ENCODE peak calls at places on chromosomes 11 and 22, in five cellular contexts. N, A, U, J and L are unnamed samples.

GRCh38 chr11:130711193-130711592 is 205.1 kb downstream of the SNX19 start:
- DNase-seq in N (no peak), A (no peak), U (no peak), J (no peak), L (no peak)

GRCh38 chr11:68354181-68354872 is 41.9 kb downstream of the LRP5 start:
- DNase-seq in N (peak), A (no peak), U (no peak), J (no peak), L (no peak)

GRCh38 chr11:46112961-46113617 is 8.2 kb downstream of the PHF21A start:
- DNase-seq in N (no peak), A (no peak), U (peak), J (no peak), L (peak)

GRCh38 chr11:5272395-5273017 is 2.8 kb upstream of the HBE1 start:
- DNase-seq in N (no peak), A (no peak), U (no peak), J (no peak), L (no peak)

GRCh38 chr11:77547863-77548551 is 41.7 kb upstream of the AQP11 start:
- DNase-seq in N (peak), A (peak), U (peak), J (peak), L (peak)

GRCh38 chr22:42994276-42994916 is 20.6 kb downstream of the PACSIN2 start:
- DNase-seq in N (no peak), A (no peak), U (no peak), J (no peak), L (no peak)

GRCh38 chr11:125874556-125875124 is 12.8 kb upstream of the HYLS1 start:
- DNase-seq in N (no peak), A (peak), U (peak), J (peak), L (peak)

GRCh38 chr11:62449451-62449851 is 30.6 kb downstream of the SCGB1A1 start:
- DNase-seq in N (peak), A (no peak), U (no peak), J (no peak), L (no peak)

GRCh38 chr11:46273511-46274205 is 3.8 kb upstream of the CREB3L1 start:
- DNase-seq in N (no peak), A (no peak), U (no peak), J (no peak), L (no peak)

GRCh38 chr22:41437198-41437597 is 9.4 kb downstream of the TOB2 start:
- DNase-seq in N (no peak), A (no peak), U (no peak), J (no peak), L (no peak)

GRCh38 chr22:19716041-19716828 is 1.9 kb downstream of the SEPTIN5 start:
- DNase-seq in N (no peak), A (no peak), U (no peak), J (no peak), L (no peak)

GRCh38 chr22:49586873-49587272 is 240.8 kb downstream of the BRD1 start:
- DNase-seq in N (no peak), A (no peak), U (no peak), J (no peak), L (no peak)

GRCh38 chr22:29195118-29195963 is 10.4 kb upstream of the EMID1 start:
- DNase-seq in N (no peak), A (no peak), U (no peak), J (no peak), L (no peak)

GRCh38 chr11:94876645-94877445 is 96.5 kb downstream of the CWC15 start:
- DNase-seq in N (peak), A (peak), U (no peak), J (peak), L (peak)

GRCh38 chr22:40928657-40929056 is 22.5 kb upstream of the RBX1 start:
- DNase-seq in N (no peak), A (no peak), U (no peak), J (no peak), L (no peak)

GRCh38 chr11:34030386-34030785 is 21.1 kb upstream of the CAPRIN1 start:
- DNase-seq in N (no peak), A (no peak), U (no peak), J (no peak), L (no peak)

GRCh38 chr11:64897381-64898075 is 19.1 kb upstream of the EHD1 start:
- DNase-seq in N (no peak), A (no peak), U (no peak), J (no peak), L (no peak)

GRCh38 chr22:25282671-25283561 is 63.5 kb downstream of the CRYBB2 start:
- DNase-seq in N (no peak), A (no peak), U (peak), J (no peak), L (no peak)

GRCh38 chr11:76600124-76600655 is 70.4 kb downstream of the LRRC32 start:
- DNase-seq in N (no peak), A (no peak), U (no peak), J (no peak), L (no peak)

GRCh38 chr11:69314555-69314954 is 20.6 kb downstream of the MYEOV start:
- DNase-seq in N (no peak), A (no peak), U (no peak), J (no peak), L (no peak)

GRCh38 chr11:64848214-64848778 is 3.8 kb upstream of the CDC42BPG start:
- DNase-seq in N (no peak), A (no peak), U (peak), J (no peak), L (no peak)

GRCh38 chr22:45891471-45891995 is 85.4 kb downstream of the WNT7B start:
- DNase-seq in N (no peak), A (no peak), U (no peak), J (no peak), L (no peak)

GRCh38 chr11:109422755-109423113 is 744 bp downstream of the C11orf87 start:
- DNase-seq in N (no peak), A (no peak), U (no peak), J (no peak), L (no peak)

GRCh38 chr11:18534230-18534629 is 7.5 kb upstream of the TSG101 start:
- DNase-seq in N (no peak), A (no peak), U (no peak), J (no peak), L (no peak)

GRCh38 chr11:79400717-79401330 is 40.0 kb downstream of the TENM4 start:
- DNase-seq in N (no peak), A (no peak), U (peak), J (no peak), L (peak)

GRCh38 chr22:38569972-38570840 is at the start of gene DMC1:
- DNase-seq in N (peak), A (no peak), U (peak), J (peak), L (peak)

GRCh38 chr11:120052196-120052775 is 85.6 kb downstream of the TRIM29 start:
- DNase-seq in N (no peak), A (no peak), U (no peak), J (no peak), L (no peak)

GRCh38 chr11:12157241-12157661 is 46.9 kb downstream of the MICAL2 start:
- DNase-seq in N (no peak), A (no peak), U (no peak), J (no peak), L (peak)

GRCh38 chr11:120807414-120808150 is 216.3 kb upstream of the TBCEL start:
- DNase-seq in N (peak), A (no peak), U (no peak), J (no peak), L (no peak)

GRCh38 chr11:131884461-131885073 is 514.2 kb downstream of the NTM start:
- DNase-seq in N (peak), A (no peak), U (no peak), J (no peak), L (no peak)